ENCODE peak calls at places on chromosomes 2 and 18, in ten cellular contexts. One of them, this sample, is unnamed.

GRCh38 chr18:49878567-49878966 is 65.2 kb upstream of the ACAA2 start:
- DNase-seq in mesenteric fat pad: no peak
- DNase-seq in NCI-H748 treated with DMSO at 0.1 percent for 48 hours: no peak
- DNase-seq in glutamatergic neuron: no peak
- DNase-seq in chondrocyte: no peak
- DNase-seq in fibroblast of the aortic adventitia: peak
- DNase-seq in stimulated activated naive B cell treated with anti-CD40 and anti-IgM and Interleukin-4, amounts not matched to agents 10 μg/mL and 1 μg/mL and 100 μg/mL, for 72 hours: no peak
- DNase-seq in LoVo: no peak
- DNase-seq in HTR-8/SVneo: no peak
- DNase-seq in neural progenitor cell: no peak
- DNase-seq in this sample: no peak

GRCh38 chr2:127157114-127157513 is 50.2 kb upstream of the BIN1 start:
- DNase-seq in mesenteric fat pad: no peak
- DNase-seq in NCI-H748 treated with DMSO at 0.1 percent for 48 hours: no peak
- DNase-seq in glutamatergic neuron: no peak
- DNase-seq in chondrocyte: no peak
- DNase-seq in fibroblast of the aortic adventitia: no peak
- DNase-seq in stimulated activated naive B cell treated with anti-CD40 and anti-IgM and Interleukin-4, amounts not matched to agents 10 μg/mL and 1 μg/mL and 100 μg/mL, for 72 hours: no peak
- DNase-seq in LoVo: no peak
- DNase-seq in HTR-8/SVneo: no peak
- DNase-seq in neural progenitor cell: no peak
- DNase-seq in this sample: no peak

GRCh38 chr18:35062408-35062807 is 21.2 kb downstream of the MAPRE2 start:
- DNase-seq in mesenteric fat pad: no peak
- DNase-seq in NCI-H748 treated with DMSO at 0.1 percent for 48 hours: no peak
- DNase-seq in glutamatergic neuron: no peak
- DNase-seq in chondrocyte: no peak
- DNase-seq in fibroblast of the aortic adventitia: no peak
- DNase-seq in stimulated activated naive B cell treated with anti-CD40 and anti-IgM and Interleukin-4, amounts not matched to agents 10 μg/mL and 1 μg/mL and 100 μg/mL, for 72 hours: no peak
- DNase-seq in LoVo: no peak
- DNase-seq in HTR-8/SVneo: no peak
- DNase-seq in neural progenitor cell: no peak
- DNase-seq in this sample: no peak

GRCh38 chr2:42937171-42937875 is 144.9 kb upstream of the HAAO start:
- DNase-seq in mesenteric fat pad: no peak
- DNase-seq in NCI-H748 treated with DMSO at 0.1 percent for 48 hours: no peak
- DNase-seq in glutamatergic neuron: no peak
- DNase-seq in chondrocyte: no peak
- DNase-seq in fibroblast of the aortic adventitia: no peak
- DNase-seq in stimulated activated naive B cell treated with anti-CD40 and anti-IgM and Interleukin-4, amounts not matched to agents 10 μg/mL and 1 μg/mL and 100 μg/mL, for 72 hours: no peak
- DNase-seq in LoVo: no peak
- DNase-seq in HTR-8/SVneo: no peak
- DNase-seq in neural progenitor cell: no peak
- DNase-seq in this sample: no peak

GRCh38 chr2:11154460-11155325 is 574 bp upstream of the SLC66A3 start:
- DNase-seq in mesenteric fat pad: peak
- DNase-seq in NCI-H748 treated with DMSO at 0.1 percent for 48 hours: peak
- DNase-seq in glutamatergic neuron: peak
- DNase-seq in chondrocyte: peak
- DNase-seq in fibroblast of the aortic adventitia: peak
- DNase-seq in stimulated activated naive B cell treated with anti-CD40 and anti-IgM and Interleukin-4, amounts not matched to agents 10 μg/mL and 1 μg/mL and 100 μg/mL, for 72 hours: peak
- DNase-seq in LoVo: peak
- DNase-seq in HTR-8/SVneo: peak
- DNase-seq in neural progenitor cell: peak
- DNase-seq in this sample: peak

GRCh38 chr2:43224131-43224570 is 2.3 kb downstream of the ZFP36L2 start:
- DNase-seq in mesenteric fat pad: no peak
- DNase-seq in NCI-H748 treated with DMSO at 0.1 percent for 48 hours: no peak
- DNase-seq in glutamatergic neuron: peak
- DNase-seq in chondrocyte: peak
- DNase-seq in fibroblast of the aortic adventitia: peak
- DNase-seq in stimulated activated naive B cell treated with anti-CD40 and anti-IgM and Interleukin-4, amounts not matched to agents 10 μg/mL and 1 μg/mL and 100 μg/mL, for 72 hours: peak
- DNase-seq in LoVo: peak
- DNase-seq in HTR-8/SVneo: peak
- DNase-seq in neural progenitor cell: peak
- DNase-seq in this sample: peak

GRCh38 chr2:15560988-15561573 is at the start of gene NBAS:
- DNase-seq in mesenteric fat pad: peak
- DNase-seq in NCI-H748 treated with DMSO at 0.1 percent for 48 hours: peak
- DNase-seq in glutamatergic neuron: peak
- DNase-seq in chondrocyte: no peak
- DNase-seq in fibroblast of the aortic adventitia: peak
- DNase-seq in stimulated activated naive B cell treated with anti-CD40 and anti-IgM and Interleukin-4, amounts not matched to agents 10 μg/mL and 1 μg/mL and 100 μg/mL, for 72 hours: peak
- DNase-seq in LoVo: peak
- DNase-seq in HTR-8/SVneo: peak
- DNase-seq in neural progenitor cell: peak
- DNase-seq in this sample: peak

GRCh38 chr2:227871375-227871788 is at the start of gene DAW1:
- DNase-seq in mesenteric fat pad: peak
- DNase-seq in NCI-H748 treated with DMSO at 0.1 percent for 48 hours: no peak
- DNase-seq in glutamatergic neuron: peak
- DNase-seq in chondrocyte: no peak
- DNase-seq in fibroblast of the aortic adventitia: peak
- DNase-seq in stimulated activated naive B cell treated with anti-CD40 and anti-IgM and Interleukin-4, amounts not matched to agents 10 μg/mL and 1 μg/mL and 100 μg/mL, for 72 hours: peak
- DNase-seq in LoVo: no peak
- DNase-seq in HTR-8/SVneo: no peak
- DNase-seq in neural progenitor cell: no peak
- DNase-seq in this sample: peak

GRCh38 chr2:160493227-160494028 is at the start of gene RBMS1:
- DNase-seq in mesenteric fat pad: no peak
- DNase-seq in NCI-H748 treated with DMSO at 0.1 percent for 48 hours: peak
- DNase-seq in glutamatergic neuron: peak
- DNase-seq in chondrocyte: no peak
- DNase-seq in fibroblast of the aortic adventitia: peak
- DNase-seq in stimulated activated naive B cell treated with anti-CD40 and anti-IgM and Interleukin-4, amounts not matched to agents 10 μg/mL and 1 μg/mL and 100 μg/mL, for 72 hours: peak
- DNase-seq in LoVo: peak
- DNase-seq in HTR-8/SVneo: peak
- DNase-seq in neural progenitor cell: peak
- DNase-seq in this sample: peak

GRCh38 chr2:133711226-133711625 is 143.0 kb upstream of the NCKAP5 start:
- DNase-seq in mesenteric fat pad: no peak
- DNase-seq in NCI-H748 treated with DMSO at 0.1 percent for 48 hours: no peak
- DNase-seq in glutamatergic neuron: no peak
- DNase-seq in chondrocyte: no peak
- DNase-seq in fibroblast of the aortic adventitia: no peak
- DNase-seq in stimulated activated naive B cell treated with anti-CD40 and anti-IgM and Interleukin-4, amounts not matched to agents 10 μg/mL and 1 μg/mL and 100 μg/mL, for 72 hours: no peak
- DNase-seq in LoVo: no peak
- DNase-seq in HTR-8/SVneo: no peak
- DNase-seq in neural progenitor cell: peak
- DNase-seq in this sample: peak

GRCh38 chr2:121272596-121272995 is 12.4 kb downstream of the TFCP2L1 start:
- DNase-seq in mesenteric fat pad: peak
- DNase-seq in NCI-H748 treated with DMSO at 0.1 percent for 48 hours: no peak
- DNase-seq in glutamatergic neuron: no peak
- DNase-seq in chondrocyte: no peak
- DNase-seq in fibroblast of the aortic adventitia: no peak
- DNase-seq in stimulated activated naive B cell treated with anti-CD40 and anti-IgM and Interleukin-4, amounts not matched to agents 10 μg/mL and 1 μg/mL and 100 μg/mL, for 72 hours: no peak
- DNase-seq in LoVo: no peak
- DNase-seq in HTR-8/SVneo: no peak
- DNase-seq in neural progenitor cell: no peak
- DNase-seq in this sample: no peak

GRCh38 chr2:210072922-210073509 is 70.6 kb downstream of the RPE start:
- DNase-seq in mesenteric fat pad: no peak
- DNase-seq in NCI-H748 treated with DMSO at 0.1 percent for 48 hours: peak
- DNase-seq in glutamatergic neuron: no peak
- DNase-seq in chondrocyte: no peak
- DNase-seq in fibroblast of the aortic adventitia: peak
- DNase-seq in stimulated activated naive B cell treated with anti-CD40 and anti-IgM and Interleukin-4, amounts not matched to agents 10 μg/mL and 1 μg/mL and 100 μg/mL, for 72 hours: no peak
- DNase-seq in LoVo: peak
- DNase-seq in HTR-8/SVneo: peak
- DNase-seq in neural progenitor cell: peak
- DNase-seq in this sample: no peak

GRCh38 chr2:241733391-241734207 is 831 bp upstream of the D2HGDH start:
- DNase-seq in mesenteric fat pad: no peak
- DNase-seq in NCI-H748 treated with DMSO at 0.1 percent for 48 hours: no peak
- DNase-seq in glutamatergic neuron: no peak
- DNase-seq in chondrocyte: no peak
- DNase-seq in fibroblast of the aortic adventitia: no peak
- DNase-seq in stimulated activated naive B cell treated with anti-CD40 and anti-IgM and Interleukin-4, amounts not matched to agents 10 μg/mL and 1 μg/mL and 100 μg/mL, for 72 hours: no peak
- DNase-seq in LoVo: peak
- DNase-seq in HTR-8/SVneo: no peak
- DNase-seq in neural progenitor cell: no peak
- DNase-seq in this sample: no peak

GRCh38 chr2:10931710-10932255 is 20.0 kb downstream of the KCNF1 start:
- DNase-seq in mesenteric fat pad: no peak
- DNase-seq in NCI-H748 treated with DMSO at 0.1 percent for 48 hours: no peak
- DNase-seq in glutamatergic neuron: no peak
- DNase-seq in chondrocyte: peak
- DNase-seq in fibroblast of the aortic adventitia: peak
- DNase-seq in stimulated activated naive B cell treated with anti-CD40 and anti-IgM and Interleukin-4, amounts not matched to agents 10 μg/mL and 1 μg/mL and 100 μg/mL, for 72 hours: no peak
- DNase-seq in LoVo: peak
- DNase-seq in HTR-8/SVneo: no peak
- DNase-seq in neural progenitor cell: no peak
- DNase-seq in this sample: no peak

GRCh38 chr2:11481789-11482472 is 16.0 kb upstream of the E2F6 start:
- DNase-seq in mesenteric fat pad: no peak
- DNase-seq in NCI-H748 treated with DMSO at 0.1 percent for 48 hours: no peak
- DNase-seq in glutamatergic neuron: peak
- DNase-seq in chondrocyte: no peak
- DNase-seq in fibroblast of the aortic adventitia: no peak
- DNase-seq in stimulated activated naive B cell treated with anti-CD40 and anti-IgM and Interleukin-4, amounts not matched to agents 10 μg/mL and 1 μg/mL and 100 μg/mL, for 72 hours: no peak
- DNase-seq in LoVo: no peak
- DNase-seq in HTR-8/SVneo: no peak
- DNase-seq in neural progenitor cell: peak
- DNase-seq in this sample: no peak

GRCh38 chr2:225670111-225670974 is 270.8 kb downstream of the NYAP2 start:
- DNase-seq in mesenteric fat pad: no peak
- DNase-seq in NCI-H748 treated with DMSO at 0.1 percent for 48 hours: peak
- DNase-seq in glutamatergic neuron: no peak
- DNase-seq in chondrocyte: no peak
- DNase-seq in fibroblast of the aortic adventitia: peak
- DNase-seq in stimulated activated naive B cell treated with anti-CD40 and anti-IgM and Interleukin-4, amounts not matched to agents 10 μg/mL and 1 μg/mL and 100 μg/mL, for 72 hours: no peak
- DNase-seq in LoVo: peak
- DNase-seq in HTR-8/SVneo: peak
- DNase-seq in neural progenitor cell: peak
- DNase-seq in this sample: no peak

GRCh38 chr2:228655341-228655740 is 473.9 kb upstream of the SPHKAP start:
- DNase-seq in mesenteric fat pad: no peak
- DNase-seq in NCI-H748 treated with DMSO at 0.1 percent for 48 hours: no peak
- DNase-seq in glutamatergic neuron: no peak
- DNase-seq in chondrocyte: no peak
- DNase-seq in fibroblast of the aortic adventitia: no peak
- DNase-seq in stimulated activated naive B cell treated with anti-CD40 and anti-IgM and Interleukin-4, amounts not matched to agents 10 μg/mL and 1 μg/mL and 100 μg/mL, for 72 hours: no peak
- DNase-seq in LoVo: no peak
- DNase-seq in HTR-8/SVneo: no peak
- DNase-seq in neural progenitor cell: no peak
- DNase-seq in this sample: no peak

GRCh38 chr2:202038471-202039277 is 5.0 kb downstream of the FZD7 start:
- DNase-seq in mesenteric fat pad: no peak
- DNase-seq in NCI-H748 treated with DMSO at 0.1 percent for 48 hours: no peak
- DNase-seq in glutamatergic neuron: no peak
- DNase-seq in chondrocyte: no peak
- DNase-seq in fibroblast of the aortic adventitia: peak
- DNase-seq in stimulated activated naive B cell treated with anti-CD40 and anti-IgM and Interleukin-4, amounts not matched to agents 10 μg/mL and 1 μg/mL and 100 μg/mL, for 72 hours: no peak
- DNase-seq in LoVo: peak
- DNase-seq in HTR-8/SVneo: peak
- DNase-seq in neural progenitor cell: peak
- DNase-seq in this sample: no peak

GRCh38 chr18:12820526-12820925 is 63.5 kb downstream of the PTPN2 start:
- DNase-seq in mesenteric fat pad: no peak
- DNase-seq in NCI-H748 treated with DMSO at 0.1 percent for 48 hours: no peak
- DNase-seq in glutamatergic neuron: no peak
- DNase-seq in chondrocyte: no peak
- DNase-seq in fibroblast of the aortic adventitia: no peak
- DNase-seq in stimulated activated naive B cell treated with anti-CD40 and anti-IgM and Interleukin-4, amounts not matched to agents 10 μg/mL and 1 μg/mL and 100 μg/mL, for 72 hours: no peak
- DNase-seq in LoVo: no peak
- DNase-seq in HTR-8/SVneo: no peak
- DNase-seq in neural progenitor cell: no peak
- DNase-seq in this sample: no peak

GRCh38 chr2:68812256-68812655 is 58.9 kb downstream of the BMP10 start:
- DNase-seq in mesenteric fat pad: no peak
- DNase-seq in NCI-H748 treated with DMSO at 0.1 percent for 48 hours: no peak
- DNase-seq in glutamatergic neuron: peak
- DNase-seq in chondrocyte: no peak
- DNase-seq in fibroblast of the aortic adventitia: no peak
- DNase-seq in stimulated activated naive B cell treated with anti-CD40 and anti-IgM and Interleukin-4, amounts not matched to agents 10 μg/mL and 1 μg/mL and 100 μg/mL, for 72 hours: no peak
- DNase-seq in LoVo: no peak
- DNase-seq in HTR-8/SVneo: no peak
- DNase-seq in neural progenitor cell: no peak
- DNase-seq in this sample: no peak

GRCh38 chr2:195419033-195419432 is 238.0 kb upstream of the SLC39A10 start:
- DNase-seq in mesenteric fat pad: no peak
- DNase-seq in NCI-H748 treated with DMSO at 0.1 percent for 48 hours: no peak
- DNase-seq in glutamatergic neuron: no peak
- DNase-seq in chondrocyte: no peak
- DNase-seq in fibroblast of the aortic adventitia: no peak
- DNase-seq in stimulated activated naive B cell treated with anti-CD40 and anti-IgM and Interleukin-4, amounts not matched to agents 10 μg/mL and 1 μg/mL and 100 μg/mL, for 72 hours: no peak
- DNase-seq in LoVo: no peak
- DNase-seq in HTR-8/SVneo: no peak
- DNase-seq in neural progenitor cell: no peak
- DNase-seq in this sample: no peak

GRCh38 chr2:78541451-78542267 is 483.8 kb upstream of the REG3G start:
- DNase-seq in mesenteric fat pad: no peak
- DNase-seq in NCI-H748 treated with DMSO at 0.1 percent for 48 hours: peak
- DNase-seq in glutamatergic neuron: no peak
- DNase-seq in chondrocyte: no peak
- DNase-seq in fibroblast of the aortic adventitia: no peak
- DNase-seq in stimulated activated naive B cell treated with anti-CD40 and anti-IgM and Interleukin-4, amounts not matched to agents 10 μg/mL and 1 μg/mL and 100 μg/mL, for 72 hours: no peak
- DNase-seq in LoVo: no peak
- DNase-seq in HTR-8/SVneo: no peak
- DNase-seq in neural progenitor cell: no peak
- DNase-seq in this sample: no peak

GRCh38 chr2:239269959-239270358 is 130.9 kb downstream of the HDAC4 start:
- DNase-seq in mesenteric fat pad: no peak
- DNase-seq in NCI-H748 treated with DMSO at 0.1 percent for 48 hours: no peak
- DNase-seq in glutamatergic neuron: no peak
- DNase-seq in chondrocyte: no peak
- DNase-seq in fibroblast of the aortic adventitia: no peak
- DNase-seq in stimulated activated naive B cell treated with anti-CD40 and anti-IgM and Interleukin-4, amounts not matched to agents 10 μg/mL and 1 μg/mL and 100 μg/mL, for 72 hours: no peak
- DNase-seq in LoVo: no peak
- DNase-seq in HTR-8/SVneo: no peak
- DNase-seq in neural progenitor cell: no peak
- DNase-seq in this sample: no peak

GRCh38 chr18:28078849-28079248 is 98.1 kb downstream of the CDH2 start:
- DNase-seq in mesenteric fat pad: no peak
- DNase-seq in NCI-H748 treated with DMSO at 0.1 percent for 48 hours: no peak
- DNase-seq in glutamatergic neuron: no peak
- DNase-seq in chondrocyte: no peak
- DNase-seq in fibroblast of the aortic adventitia: peak
- DNase-seq in stimulated activated naive B cell treated with anti-CD40 and anti-IgM and Interleukin-4, amounts not matched to agents 10 μg/mL and 1 μg/mL and 100 μg/mL, for 72 hours: no peak
- DNase-seq in LoVo: no peak
- DNase-seq in HTR-8/SVneo: no peak
- DNase-seq in neural progenitor cell: no peak
- DNase-seq in this sample: no peak

GRCh38 chr2:215479121-215479520 is 43.3 kb upstream of the FN1 start:
- DNase-seq in mesenteric fat pad: no peak
- DNase-seq in NCI-H748 treated with DMSO at 0.1 percent for 48 hours: no peak
- DNase-seq in glutamatergic neuron: no peak
- DNase-seq in chondrocyte: no peak
- DNase-seq in fibroblast of the aortic adventitia: no peak
- DNase-seq in stimulated activated naive B cell treated with anti-CD40 and anti-IgM and Interleukin-4, amounts not matched to agents 10 μg/mL and 1 μg/mL and 100 μg/mL, for 72 hours: no peak
- DNase-seq in LoVo: no peak
- DNase-seq in HTR-8/SVneo: no peak
- DNase-seq in neural progenitor cell: no peak
- DNase-seq in this sample: no peak

GRCh38 chr2:165898381-165898780 is 55.2 kb downstream of the TTC21B start:
- DNase-seq in mesenteric fat pad: no peak
- DNase-seq in NCI-H748 treated with DMSO at 0.1 percent for 48 hours: no peak
- DNase-seq in glutamatergic neuron: no peak
- DNase-seq in chondrocyte: no peak
- DNase-seq in fibroblast of the aortic adventitia: no peak
- DNase-seq in stimulated activated naive B cell treated with anti-CD40 and anti-IgM and Interleukin-4, amounts not matched to agents 10 μg/mL and 1 μg/mL and 100 μg/mL, for 72 hours: no peak
- DNase-seq in LoVo: no peak
- DNase-seq in HTR-8/SVneo: peak
- DNase-seq in neural progenitor cell: no peak
- DNase-seq in this sample: no peak

GRCh38 chr2:120750488-120751210 is 15.0 kb downstream of the GLI2 start:
- DNase-seq in mesenteric fat pad: peak
- DNase-seq in NCI-H748 treated with DMSO at 0.1 percent for 48 hours: no peak
- DNase-seq in glutamatergic neuron: no peak
- DNase-seq in chondrocyte: no peak
- DNase-seq in fibroblast of the aortic adventitia: peak
- DNase-seq in stimulated activated naive B cell treated with anti-CD40 and anti-IgM and Interleukin-4, amounts not matched to agents 10 μg/mL and 1 μg/mL and 100 μg/mL, for 72 hours: no peak
- DNase-seq in LoVo: no peak
- DNase-seq in HTR-8/SVneo: no peak
- DNase-seq in neural progenitor cell: no peak
- DNase-seq in this sample: peak

GRCh38 chr2:60553496-60553991 is at the start of gene BCL11A:
- DNase-seq in mesenteric fat pad: no peak
- DNase-seq in NCI-H748 treated with DMSO at 0.1 percent for 48 hours: peak
- DNase-seq in glutamatergic neuron: peak
- DNase-seq in chondrocyte: no peak
- DNase-seq in fibroblast of the aortic adventitia: peak
- DNase-seq in stimulated activated naive B cell treated with anti-CD40 and anti-IgM and Interleukin-4, amounts not matched to agents 10 μg/mL and 1 μg/mL and 100 μg/mL, for 72 hours: peak
- DNase-seq in LoVo: peak
- DNase-seq in HTR-8/SVneo: peak
- DNase-seq in neural progenitor cell: peak
- DNase-seq in this sample: peak

This sample was measured in WERI-Rb-1.